ENCODE peak calls at places on chromosomes 2 and 18, in nine cellular contexts. A, U, Q, I, N, H, F, S and D are unnamed samples.
A peak's percentile ranks its signal among the peaks of the same experiment; 100 is the strongest.

GRCh38 chr2:45755585-45756330 is 104.3 kb downstream of the PRKCE start:
- DNase-seq in A (no peak), U (no peak), Q (no peak), I (no peak), N (no peak), H (no peak), F (no peak), S (no peak), D (no peak)

GRCh38 chr2:163670929-163671328 is 64.9 kb downstream of the FIGN start:
- DNase-seq in A (no peak), U (no peak), Q (no peak), I (no peak), N (no peak), H (no peak), F (no peak), S (no peak), D (no peak)

GRCh38 chr2:95047629-95048510 is 22.4 kb downstream of the MAL start:
- DNase-seq in A (no peak), U (no peak), Q (no peak), I (no peak), N (no peak), H (peak; percentile 66), F (no peak), S (no peak), D (no peak)

GRCh38 chr2:100008960-100009359 is 133.4 kb downstream of the AFF3 start:
- DNase-seq in A (no peak), U (no peak), Q (peak; percentile 8), I (no peak), N (peak; percentile 12), H (no peak), F (no peak), S (no peak), D (no peak)

GRCh38 chr2:207200136-207200535 is 34.4 kb upstream of the KLF7 start:
- DNase-seq in A (no peak), U (no peak), Q (no peak), I (no peak), N (no peak), H (no peak), F (no peak), S (no peak), D (no peak)

GRCh38 chr2:220887880-220888279 is 684.2 kb downstream of the EPHA4 start:
- DNase-seq in A (no peak), U (no peak), Q (no peak), I (no peak), N (no peak), H (no peak), F (no peak), S (no peak), D (no peak)

GRCh38 chr2:216424305-216424704 is 12.0 kb downstream of the SMARCAL1 start:
- DNase-seq in A (no peak), U (no peak), Q (no peak), I (no peak), N (no peak), H (no peak), F (no peak), S (no peak), D (no peak)

GRCh38 chr2:193556766-193557470 is 1362.2 kb upstream of the TMEFF2 start:
- DNase-seq in A (no peak), U (no peak), Q (no peak), I (no peak), N (peak; percentile 26), H (no peak), F (no peak), S (no peak), D (no peak)

GRCh38 chr2:145551661-145552060 is 1031.7 kb upstream of the ZEB2 start:
- DNase-seq in A (no peak), U (no peak), Q (no peak), I (no peak), N (no peak), H (no peak), F (peak; percentile 11), S (no peak), D (no peak)

GRCh38 chr2:201118121-201118956 is 2.4 kb downstream of the CFLAR start:
- DNase-seq in A (peak; percentile 37), U (peak; percentile 70), Q (peak; percentile 99), I (peak; percentile 89), N (peak; percentile 88), H (peak; percentile 87), F (peak; percentile 44), S (peak; percentile 97), D (peak; percentile 95)

GRCh38 chr2:120886967-120887672 is 151.5 kb downstream of the GLI2 start:
- DNase-seq in A (no peak), U (no peak), Q (no peak), I (no peak), N (peak; percentile 35), H (no peak), F (no peak), S (no peak), D (no peak)

GRCh38 chr2:232519581-232519980 is 607 bp upstream of the PRSS56 start:
- DNase-seq in A (no peak), U (no peak), Q (no peak), I (no peak), N (no peak), H (no peak), F (peak; percentile 48), S (no peak), D (no peak)

GRCh38 chr2:4168834-4169233 is 465.5 kb downstream of the DCDC2C start:
- DNase-seq in A (no peak), U (no peak), Q (no peak), I (no peak), N (no peak), H (no peak), F (no peak), S (no peak), D (no peak)

GRCh38 chr18:78192044-78192443 is 787.6 kb upstream of the SALL3 start:
- DNase-seq in A (no peak), U (no peak), Q (no peak), I (no peak), N (peak; percentile 55), H (no peak), F (peak; percentile 14), S (no peak), D (peak; percentile 45)

GRCh38 chr18:37598966-37599896 is 33.6 kb upstream of the CELF4 start:
- DNase-seq in A (no peak), U (no peak), Q (no peak), I (no peak), N (no peak), H (no peak), F (no peak), S (no peak), D (no peak)

GRCh38 chr2:231692847-231693246 is 15.5 kb upstream of the PTMA start:
- DNase-seq in A (no peak), U (no peak), Q (no peak), I (no peak), N (no peak), H (no peak), F (no peak), S (peak; percentile 68), D (no peak)

GRCh38 chr18:55138401-55138800 is 179.1 kb upstream of the CCDC68 start:
- DNase-seq in A (no peak), U (no peak), Q (no peak), I (no peak), N (no peak), H (no peak), F (no peak), S (no peak), D (no peak)

GRCh38 chr2:100059638-100060037 is 82.8 kb downstream of the AFF3 start:
- DNase-seq in A (no peak), U (no peak), Q (no peak), I (no peak), N (no peak), H (no peak), F (no peak), S (no peak), D (no peak)

GRCh38 chr2:43139996-43140621 is 86.3 kb downstream of the ZFP36L2 start:
- DNase-seq in A (no peak), U (no peak), Q (peak; percentile 65), I (no peak), N (no peak), H (no peak), F (no peak), S (peak; percentile 47), D (no peak)